ENCODE peak calls at places on chromosomes 11 and 22, in ten cellular contexts. O is NCI-H1092 treated with DMSO at 0.1 percent for 48 hours, R is uterus, A is upper lobe of right lung, I is T-helper 1 cell, U is anterior cingulate cortex, E is cardiac muscle cell, X is NCI-H1105, L is islet precursor cell, M is MM.1S. Q is an unnamed sample.

GRCh38 chr22:46546466-46547178 is 9.2 kb upstream of the CELSR1 start:
- DNase-seq in O (no peak), R (no peak), A (peak), I (no peak), U (peak), E (peak), X (no peak), L (peak), M (no peak), Q (no peak)

GRCh38 chr22:25880524-25880923 is 138.5 kb downstream of the MYO18B start:
- DNase-seq in O (no peak), R (no peak), A (no peak), I (no peak), U (no peak), E (no peak), X (no peak), L (no peak), M (no peak), Q (no peak)

GRCh38 chr22:42056757-42057511 is 13.7 kb downstream of the NAGA start:
- DNase-seq in O (no peak), R (no peak), A (no peak), I (no peak), U (no peak), E (no peak), X (no peak), L (no peak), M (no peak), Q (no peak)

GRCh38 chr11:75031224-75031753 is 42.6 kb downstream of the NEU3 start:
- DNase-seq in O (no peak), R (no peak), A (no peak), I (no peak), U (no peak), E (no peak), X (no peak), L (peak), M (no peak), Q (no peak)

GRCh38 chr11:14144905-14145304 is 182.4 kb downstream of the SPON1 start:
- DNase-seq in O (no peak), R (no peak), A (no peak), I (no peak), U (no peak), E (no peak), X (no peak), L (no peak), M (no peak), Q (no peak)

GRCh38 chr11:85810871-85811611 is at the start of gene SYTL2:
- DNase-seq in O (peak), R (peak), A (peak), I (peak), U (peak), E (peak), X (peak), L (peak), M (peak), Q (peak)

GRCh38 chr11:96015911-96016565 is 92.1 kb upstream of the MTMR2 start:
- DNase-seq in O (no peak), R (no peak), A (no peak), I (peak), U (no peak), E (no peak), X (no peak), L (peak), M (peak), Q (peak)

GRCh38 chr22:41256898-41257260 is 16.1 kb upstream of the CHADL start:
- DNase-seq in O (no peak), R (no peak), A (no peak), I (no peak), U (no peak), E (no peak), X (no peak), L (peak), M (no peak), Q (no peak)

GRCh38 chr22:23457586-23457985 is 122.5 kb downstream of the IGLL1 start:
- DNase-seq in O (no peak), R (no peak), A (peak), I (no peak), U (no peak), E (no peak), X (no peak), L (no peak), M (no peak), Q (no peak)

GRCh38 chr11:93491941-93492340 is 51.2 kb downstream of the SMCO4 start:
- DNase-seq in O (no peak), R (no peak), A (no peak), I (no peak), U (no peak), E (no peak), X (no peak), L (peak), M (no peak), Q (no peak)

GRCh38 chr11:14905104-14906033 is 13.3 kb upstream of the CYP2R1 start:
- DNase-seq in O (no peak), R (peak), A (peak), I (peak), U (no peak), E (peak), X (no peak), L (peak), M (peak), Q (peak)

GRCh38 chr11:67022341-67022933 is 497 bp upstream of the SYT12 start:
- DNase-seq in O (peak), R (no peak), A (no peak), I (no peak), U (peak), E (no peak), X (peak), L (peak), M (no peak), Q (no peak)

GRCh38 chr11:109696191-109696897 is 274.4 kb downstream of the C11orf87 start:
- DNase-seq in O (no peak), R (no peak), A (no peak), I (no peak), U (no peak), E (no peak), X (no peak), L (peak), M (no peak), Q (no peak)

GRCh38 chr11:63993100-63993499 is 6.9 kb downstream of the OTUB1 start:
- DNase-seq in O (no peak), R (no peak), A (no peak), I (no peak), U (no peak), E (no peak), X (no peak), L (no peak), M (no peak), Q (no peak)

GRCh38 chr11:2931771-2932738 is 2.8 kb upstream of the PHLDA2 start:
- DNase-seq in O (no peak), R (no peak), A (peak), I (no peak), U (no peak), E (no peak), X (no peak), L (no peak), M (no peak), Q (no peak)

GRCh38 chr22:20396639-20397038 is 2.7 kb downstream of the ZNF74 start:
- DNase-seq in O (no peak), R (no peak), A (no peak), I (no peak), U (no peak), E (no peak), X (no peak), L (no peak), M (no peak), Q (no peak)

GRCh38 chr11:115741376-115741775 is 237.2 kb upstream of the CADM1 start:
- DNase-seq in O (peak), R (no peak), A (no peak), I (no peak), U (no peak), E (no peak), X (peak), L (no peak), M (no peak), Q (no peak)

GRCh38 chr11:66718320-66718971 is 10.6 kb downstream of the SPTBN2 start:
- DNase-seq in O (no peak), R (no peak), A (peak), I (no peak), U (no peak), E (peak), X (no peak), L (no peak), M (no peak), Q (no peak)

GRCh38 chr22:17191163-17191562 is 28.1 kb downstream of the ADA2 start:
- DNase-seq in O (no peak), R (no peak), A (no peak), I (no peak), U (no peak), E (no peak), X (no peak), L (no peak), M (no peak), Q (no peak)

GRCh38 chr11:108117746-108118371 is 3.5 kb upstream of the ACAT1 start:
- DNase-seq in O (peak), R (no peak), A (no peak), I (no peak), U (no peak), E (peak), X (peak), L (no peak), M (peak), Q (no peak)

GRCh38 chr11:10305262-10305963 is 540 bp downstream of the ADM start:
- DNase-seq in O (peak), R (peak), A (peak), I (no peak), U (no peak), E (peak), X (peak), L (peak), M (peak), Q (no peak)

Q was measured in T-helper 9 cell.